ENCODE peak calls at places on chromosomes 12 and 14, in eight cellular contexts. M is CD8-positive, alpha-beta T cell; P is lower lobe of right lung; G is osteoblast; H is heart right ventricle; Z is upper lobe of right lung; R is cardiac muscle cell; C is A549. D is an unnamed sample.

GRCh38 chr12:127899981-127900380 is 367.0 kb upstream of the TMEM132C start:
- DNase-seq in M (no peak), P (no peak), G (no peak), H (no peak), Z (no peak), R (no peak), C (no peak), D (no peak)

GRCh38 chr12:110966081-110966760 is 45.8 kb upstream of the MYL2 start:
- DNase-seq in M (no peak), P (no peak), G (no peak), H (no peak), Z (no peak), R (no peak), C (no peak), D (no peak)

GRCh38 chr12:6965026-6965661 is 5.3 kb downstream of the PHB2 start:
- DNase-seq in M (peak; percentile 93), P (peak; percentile 89), G (peak; percentile 98), H (peak; percentile 90), Z (peak; percentile 91), R (peak; percentile 88), C (peak; percentile 92), D (peak; percentile 85)

GRCh38 chr14:23404331-23404900 is 3.7 kb downstream of the MYH6 start:
- DNase-seq in M (no peak), P (no peak), G (peak; percentile 82), H (no peak), Z (no peak), R (peak; percentile 34), C (no peak), D (no peak)

GRCh38 chr14:29242755-29243340 is 476.3 kb downstream of the FOXG1 start:
- DNase-seq in M (no peak), P (no peak), G (no peak), H (no peak), Z (no peak), R (no peak), C (no peak), D (no peak)

GRCh38 chr14:103123634-103124500 is 606 bp downstream of the TNFAIP2 start:
- DNase-seq in M (no peak), P (peak; percentile 78), G (peak; percentile 98), H (peak; percentile 51), Z (no peak), R (no peak), C (no peak), D (no peak)

GRCh38 chr14:102984336-102985102 is 62.1 kb downstream of the AMN start:
- DNase-seq in M (no peak), P (no peak), G (peak; percentile 22), H (no peak), Z (no peak), R (no peak), C (no peak), D (peak; percentile 58)

GRCh38 chr12:31369712-31370521 is 44.0 kb upstream of the SINHCAF start:
- DNase-seq in M (no peak), P (no peak), G (peak; percentile 42), H (peak; percentile 61), Z (peak; percentile 1), R (peak; percentile 36), C (no peak), D (no peak)

GRCh38 chr14:61891251-61891650 is 129.0 kb downstream of the SNAPC1 start:
- DNase-seq in M (no peak), P (no peak), G (no peak), H (no peak), Z (no peak), R (no peak), C (no peak), D (no peak)

GRCh38 chr12:29534935-29535334 is 37.4 kb upstream of the OVCH1 start:
- DNase-seq in M (no peak), P (no peak), G (no peak), H (no peak), Z (no peak), R (peak; percentile 11), C (no peak), D (no peak)
- H3K4me1 ChIP-seq in M (no peaks in the 10 kb centered on the region), P (no peaks in the 10 kb centered on the region), G (no peaks in the 10 kb centered on the region), H (no peaks in the 10 kb centered on the region), Z (no peaks in the 10 kb centered on the region), R (no peaks in the 10 kb centered on the region), C (no peaks in the 10 kb centered on the region), D (no peaks in the 10 kb centered on the region)

GRCh38 chr14:21102472-21103164 is 1.8 kb downstream of the TMEM253 start:
- DNase-seq in M (no peak), P (no peak), G (peak; percentile 59), H (no peak), Z (no peak), R (no peak), C (no peak), D (no peak)
- TF ChIP-seq CTCF in M (no peak), P (no peak), G (no peak), H (no peak), Z (no peak), R (no peak), C (no peak), D (no peak)

DNA sequence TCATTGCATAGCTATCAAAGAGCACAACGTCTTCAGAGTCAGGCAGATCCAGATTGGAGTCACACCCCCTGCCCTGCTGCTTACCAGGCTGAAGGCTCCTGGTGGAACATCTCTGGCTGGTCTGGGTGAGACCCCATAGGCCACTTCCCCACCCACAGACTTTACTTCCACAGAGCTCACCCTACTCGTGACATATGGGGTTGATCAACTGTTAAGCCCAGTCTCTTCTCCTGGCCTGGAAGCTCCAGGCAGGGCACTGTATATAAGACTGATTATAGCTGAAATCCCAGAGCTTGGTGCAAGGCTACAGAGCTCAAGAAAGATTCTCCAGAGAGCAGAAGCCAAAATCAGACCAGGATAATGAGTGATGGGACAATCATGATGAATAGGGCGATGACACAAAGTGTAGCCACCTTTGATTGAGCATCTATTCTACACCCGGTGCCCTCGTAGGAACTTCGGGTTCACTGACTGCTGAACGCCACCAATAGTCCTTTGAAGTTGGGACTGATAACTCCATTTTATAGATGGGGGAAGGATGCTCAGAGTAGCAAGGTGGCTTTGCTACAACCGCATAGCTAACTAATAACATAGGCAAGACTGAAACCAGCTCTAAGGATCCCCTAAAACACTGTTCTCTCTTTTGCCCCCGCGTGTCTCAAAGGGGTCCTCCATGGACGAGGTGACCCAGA is 287.8 kb downstream of the BCL11B start:
- DNase-seq in M (no peak), P (no peak), G (no peak), H (no peak), Z (no peak), R (no peak), C (no peak), D (no peak)
- H3K4me1 ChIP-seq in M (peaks cover 31% of the 10 kb centered on the region), P (no peaks in the 10 kb centered on the region), G (no peaks in the 10 kb centered on the region), H (no peaks in the 10 kb centered on the region), Z (no peaks in the 10 kb centered on the region), R (no peaks in the 10 kb centered on the region), C (no peaks in the 10 kb centered on the region), D (no peaks in the 10 kb centered on the region)

GRCh38 chr12:112192475-112192874 is 67.1 kb downstream of the TRAFD1 start:
- DNase-seq in M (no peak), P (no peak), G (no peak), H (no peak), Z (no peak), R (no peak), C (no peak), D (no peak)

GRCh38 chr12:112196476-112196875 is 71.1 kb downstream of the TRAFD1 start:
- DNase-seq in M (no peak), P (no peak), G (no peak), H (no peak), Z (no peak), R (no peak), C (no peak), D (no peak)

GRCh38 chr12:112199136-112199535 is 73.8 kb downstream of the TRAFD1 start:
- DNase-seq in M (no peak), P (no peak), G (no peak), H (no peak), Z (no peak), R (no peak), C (no peak), D (no peak)

GRCh38 chr12:112194601-112195247 is 69.4 kb downstream of the TRAFD1 start:
- DNase-seq in M (no peak), P (no peak), G (no peak), H (no peak), Z (no peak), R (no peak), C (no peak), D (no peak)

GRCh38 chr12:112198120-112198733 is 72.9 kb downstream of the TRAFD1 start:
- DNase-seq in M (peak; percentile 56), P (peak; percentile 52), G (peak; percentile 93), H (peak; percentile 35), Z (no peak), R (peak; percentile 86), C (peak; percentile 81), D (no peak)
- TF ChIP-seq CTCF in M (peak; percentile 30), P (peak; percentile 49), G (peak; percentile 70), H (peak; percentile 63), Z (peak; percentile 49), R (peak; percentile 77), C (peak; percentile 71), D (peak; percentile 80)

DNA sequence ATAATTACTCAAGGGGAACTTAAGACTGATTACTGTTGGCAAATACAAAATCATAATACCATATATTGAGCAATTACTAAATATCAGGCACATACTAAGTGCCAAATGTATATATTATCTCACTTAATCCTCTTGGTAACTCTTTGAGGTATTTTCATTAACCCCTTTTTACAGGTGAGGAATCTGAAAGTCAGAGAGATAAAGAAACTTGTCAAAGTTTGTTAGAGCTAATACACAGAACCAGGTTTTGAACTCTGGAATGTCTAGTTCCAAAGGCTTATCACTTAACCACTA is 80.3 kb downstream of the LLPH start:
- DNase-seq in M (no peak), P (no peak), G (no peak), H (no peak), Z (no peak), R (no peak), C (no peak), D (no peak)
- H3K4me1 ChIP-seq in M (no peaks in the 10 kb centered on the region), P (no peaks in the 10 kb centered on the region), G (peaks cover 18% of the 10 kb centered on the region), H (no peaks in the 10 kb centered on the region), Z (no peaks in the 10 kb centered on the region), R (no peaks in the 10 kb centered on the region), C (peaks cover 25% of the 10 kb centered on the region), D (peaks cover 14% of the 10 kb centered on the region)

DNA sequence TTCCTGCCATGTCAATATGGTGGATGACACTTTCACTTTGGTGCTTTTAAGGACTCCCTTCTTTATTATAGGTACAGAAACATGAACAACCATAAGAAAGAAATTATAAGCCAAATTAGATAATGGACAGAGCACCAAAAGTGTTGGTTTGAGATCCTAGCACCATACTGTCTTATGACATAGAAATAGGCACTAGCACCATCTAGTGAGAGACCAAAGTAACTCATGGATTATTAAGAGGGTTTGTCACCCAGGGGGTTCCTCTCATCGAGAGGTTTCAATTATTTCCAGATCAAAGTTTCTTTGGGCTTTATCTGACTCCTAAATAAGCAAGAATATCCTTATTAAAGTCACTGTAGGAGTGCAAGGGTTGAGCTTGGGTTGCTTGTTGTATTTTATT is 153.0 kb upstream of the DIO2 start:
- DNase-seq in M (no peak), P (no peak), G (no peak), H (no peak), Z (no peak), R (no peak), C (peak; percentile 14), D (no peak)
- TF ChIP-seq CTCF in M (no peak), P (no peak), G (peak; percentile 46), H (peak; percentile 38), Z (no peak), R (peak; percentile 45), C (peak; percentile 31), D (peak; percentile 45)

DNA sequence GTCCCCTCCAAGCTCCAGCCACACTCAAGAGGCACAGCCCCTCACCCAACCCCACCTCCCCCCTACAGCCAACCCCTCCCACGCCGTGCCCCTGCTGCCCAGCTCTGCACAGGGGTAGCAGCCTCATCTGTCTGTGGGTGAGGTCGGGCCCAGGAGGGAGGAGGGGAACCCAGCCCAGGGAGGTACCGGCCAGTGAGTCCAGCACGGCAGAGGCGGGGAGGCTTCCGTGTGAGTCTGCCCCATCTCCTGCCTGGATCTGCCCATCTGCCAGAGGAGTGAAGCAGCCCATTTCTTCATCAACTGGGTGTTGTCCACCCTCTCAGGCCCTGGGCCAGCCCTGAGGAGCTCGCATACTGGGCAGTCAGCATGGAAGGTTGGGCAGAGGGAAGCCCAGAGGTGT is 54.2 kb downstream of the CCNK start:
- DNase-seq in M (no peak), P (no peak), G (no peak), H (no peak), Z (no peak), R (no peak), C (no peak), D (no peak)
- H3K4me1 ChIP-seq in M (no peaks in the 10 kb centered on the region), P (peaks cover 5% of the 10 kb centered on the region), G (peaks cover 51% of the 10 kb centered on the region), H (peaks cover 40% of the 10 kb centered on the region), Z (no peaks in the 10 kb centered on the region), R (peaks cover 29% of the 10 kb centered on the region), C (peaks cover 49% of the 10 kb centered on the region), D (peaks cover 27% of the 10 kb centered on the region)

D was measured in RWPE2.